ENCODE peak calls at places on chromosome X, in four cellular contexts. V is RPMI7951, T is pancreas, C is anterior cingulate cortex. I is an unnamed sample.

GRCh38 chrX:11566158-11566557 is 99.6 kb downstream of the ARHGAP6 start:
- DNase-seq in C (no peak), V (no peak), T (no peak), I (no peak)

GRCh38 chrX:49231333-49232000 is 1.7 kb downstream of the CACNA1F start:
- DNase-seq in C (no peak), V (no peak), T (no peak), I (no peak)

GRCh38 chrX:151184705-151185104 is 8.3 kb downstream of the GPR50 start:
- DNase-seq in V (no peak), C (no peak), T (no peak), I (no peak)

GRCh38 chrX:154717824-154718223 is 33.1 kb downstream of the GAB3 start:
- DNase-seq in V (peak), C (no peak), T (no peak), I (no peak)

GRCh38 chrX:10938371-10938982 is 172.7 kb upstream of the HCCS start:
- DNase-seq in C (no peak), V (no peak), T (no peak), I (no peak)

GRCh38 chrX:108704839-108705238 is 31.5 kb downstream of the IRS4 start:
- DNase-seq in T (no peak), V (no peak), C (no peak), I (no peak)

GRCh38 chrX:1554469-1555210 is 17.7 kb upstream of the P2RY8 start:
- DNase-seq in T (no peak), V (no peak), C (no peak), I (no peak)

GRCh38 chrX:10755477-10756334 is 135.3 kb upstream of the MID1 start:
- DNase-seq in T (no peak), C (no peak), V (peak), I (no peak)

GRCh38 chrX:20477219-20477618 is 210.5 kb upstream of the RPS6KA3 start:
- DNase-seq in C (no peak), T (no peak), V (no peak), I (no peak)

GRCh38 chrX:42978655-42979379 is 200.9 kb upstream of the PPP1R2C start:
- DNase-seq in C (no peak), T (no peak), V (no peak), I (no peak)

GRCh38 chrX:106903291-106903820 is at the start of gene RIPPLY1:
- DNase-seq in C (no peak), T (no peak), V (no peak), I (no peak)

GRCh38 chrX:40637687-40638086 is 9.7 kb downstream of the CXorf38 start:
- DNase-seq in T (no peak), V (no peak), C (no peak), I (no peak)

GRCh38 chrX:13597928-13598327 is 28.5 kb downstream of the EGFL6 start:
- DNase-seq in T (no peak), V (peak), C (no peak), I (no peak)

GRCh38 chrX:109927663-109928273 is 75.1 kb upstream of the TMEM164 start:
- DNase-seq in V (no peak), T (no peak), C (no peak), I (no peak)

GRCh38 chrX:134671207-134671750 is 13.0 kb upstream of the PLAC1 start:
- DNase-seq in T (no peak), C (no peak), V (peak), I (no peak)

GRCh38 chrX:40897768-40898167 is 162.4 kb upstream of the MED14 start:
- DNase-seq in T (no peak), C (no peak), V (no peak), I (no peak)

GRCh38 chrX:147912093-147912801 is 528 bp downstream of the FMR1 start:
- DNase-seq in C (peak), T (no peak), V (peak), I (no peak)

GRCh38 chrX:22323541-22323940 is 50.8 kb downstream of the CBLL2 start:
- DNase-seq in T (no peak), C (no peak), V (peak), I (no peak)